ENCODE peak calls at places on chromosomes 3 and 15, in ten cellular contexts. Z is natural killer cell; M is ELR; Y is T-cell; N is HTR-8/SVneo; D is naive thymus-derived CD8-positive, alpha-beta T cell; J is AG04449; X is tibial nerve; W is NCI-H1092; A is stimulated activated CD8-positive, alpha-beta memory T cell treated with anti-CD3 and anti-CD28 coated beads, Interleukin-7, amount 100 ng/mL, for 24 hours. G is an unnamed sample.

GRCh38 chr15:68820205-68820588 is 498 bp downstream of the ANP32A start:
- DNase-seq in Z (peak), M (peak), Y (peak), N (no peak), D (peak), J (no peak), X (no peak), W (peak), A (peak), G (no peak)

GRCh38 chr15:63826513-63826912 is 7.2 kb downstream of the HERC1 start:
- DNase-seq in Z (no peak), M (peak), Y (peak), N (no peak), D (no peak), J (no peak), X (no peak), W (no peak), A (no peak), G (no peak)

GRCh38 chr3:8712045-8712870 is 21.3 kb upstream of the CAV3 start:
- DNase-seq in Z (no peak), M (peak), Y (no peak), N (no peak), D (no peak), J (no peak), X (no peak), W (no peak), A (no peak), G (no peak)

GRCh38 chr15:89751748-89752147 is 699 bp upstream of the MESP1 start:
- DNase-seq in Z (no peak), M (no peak), Y (no peak), N (no peak), D (no peak), J (no peak), X (no peak), W (no peak), A (no peak), G (peak)

GRCh38 chr3:65948833-65949573 is 89.7 kb downstream of the MAGI1 start:
- DNase-seq in Z (no peak), M (no peak), Y (no peak), N (no peak), D (no peak), J (no peak), X (no peak), W (no peak), A (no peak), G (no peak)

GRCh38 chr3:179929091-179929529 is 107.6 kb downstream of the PEX5L start:
- DNase-seq in Z (no peak), M (peak), Y (peak), N (peak), D (no peak), J (peak), X (peak), W (peak), A (peak), G (no peak)

GRCh38 chr3:47578691-47579632 is at the start of gene CSPG5:
- DNase-seq in Z (peak), M (peak), Y (no peak), N (no peak), D (peak), J (no peak), X (no peak), W (peak), A (no peak), G (no peak)

GRCh38 chr15:38972831-38973230 is 408.2 kb upstream of the RASGRP1 start:
- DNase-seq in Z (no peak), M (no peak), Y (no peak), N (no peak), D (no peak), J (no peak), X (no peak), W (no peak), A (no peak), G (no peak)

GRCh38 chr15:48794697-48795134 is 16.2 kb downstream of the CEP152 start:
- DNase-seq in Z (no peak), M (no peak), Y (no peak), N (no peak), D (no peak), J (no peak), X (no peak), W (no peak), A (no peak), G (no peak)

GRCh38 chr15:90046846-90047481 is 45.8 kb downstream of the ZNF710 start:
- DNase-seq in Z (no peak), M (no peak), Y (no peak), N (no peak), D (no peak), J (no peak), X (no peak), W (no peak), A (no peak), G (peak)

GRCh38 chr3:54087581-54088410 is 34.6 kb upstream of the CACNA2D3 start:
- DNase-seq in Z (no peak), M (no peak), Y (no peak), N (no peak), D (no peak), J (no peak), X (no peak), W (no peak), A (no peak), G (no peak)

GRCh38 chr3:108603689-108604088 is 14.2 kb downstream of the DZIP3 start:
- DNase-seq in Z (no peak), M (peak), Y (peak), N (no peak), D (peak), J (no peak), X (no peak), W (no peak), A (no peak), G (no peak)

GRCh38 chr3:145869958-145870357 is 291.0 kb downstream of the PLOD2 start:
- DNase-seq in Z (no peak), M (no peak), Y (no peak), N (no peak), D (no peak), J (no peak), X (no peak), W (no peak), A (no peak), G (no peak)

GRCh38 chr3:30633718-30634117 is 27.3 kb downstream of the TGFBR2 start:
- DNase-seq in Z (no peak), M (no peak), Y (no peak), N (no peak), D (no peak), J (no peak), X (no peak), W (no peak), A (no peak), G (no peak)

GRCh38 chr3:134312873-134313838 is 61.1 kb downstream of the AMOTL2 start:
- DNase-seq in Z (no peak), M (peak), Y (no peak), N (peak), D (no peak), J (no peak), X (peak), W (no peak), A (no peak), G (peak)

GRCh38 chr3:9623148-9623547 is 26.2 kb upstream of the MTMR14 start:
- DNase-seq in Z (no peak), M (peak), Y (no peak), N (peak), D (no peak), J (no peak), X (no peak), W (no peak), A (no peak), G (no peak)

GRCh38 chr3:13282528-13282985 is 137.6 kb downstream of the NUP210 start:
- DNase-seq in Z (no peak), M (no peak), Y (no peak), N (no peak), D (no peak), J (no peak), X (no peak), W (no peak), A (no peak), G (no peak)

GRCh38 chr15:60423540-60423939 is 25.8 kb upstream of the ANXA2 start:
- DNase-seq in Z (no peak), M (peak), Y (no peak), N (peak), D (no peak), J (peak), X (no peak), W (no peak), A (no peak), G (peak)

GRCh38 chr15:73924258-73924921 is 1.9 kb upstream of the LOXL1 start:
- DNase-seq in Z (no peak), M (peak), Y (no peak), N (peak), D (no peak), J (no peak), X (no peak), W (peak), A (no peak), G (no peak)

GRCh38 chr15:66760358-66760967 is 58.4 kb downstream of the SMAD6 start:
- DNase-seq in Z (no peak), M (no peak), Y (no peak), N (no peak), D (no peak), J (no peak), X (no peak), W (no peak), A (no peak), G (no peak)

GRCh38 chr3:67540198-67540894 is 114.1 kb downstream of the SUCLG2 start:
- DNase-seq in Z (no peak), M (no peak), Y (no peak), N (no peak), D (no peak), J (no peak), X (no peak), W (no peak), A (no peak), G (no peak)

GRCh38 chr15:84821501-84822021 is 4.4 kb downstream of the ALPK3 start:
- DNase-seq in Z (no peak), M (no peak), Y (no peak), N (no peak), D (no peak), J (no peak), X (no peak), W (no peak), A (no peak), G (no peak)

GRCh38 chr3:37229740-37230139 is 55.4 kb upstream of the LRRFIP2 start:
- DNase-seq in Z (no peak), M (no peak), Y (no peak), N (no peak), D (no peak), J (no peak), X (no peak), W (no peak), A (no peak), G (no peak)

GRCh38 chr3:197539651-197540051 is 16.1 kb downstream of the BDH1 start:
- DNase-seq in Z (no peak), M (no peak), Y (no peak), N (no peak), D (no peak), J (no peak), X (no peak), W (no peak), A (no peak), G (peak)

GRCh38 chr3:109924196-109924595 is 586.9 kb upstream of the DPPA4 start:
- DNase-seq in Z (no peak), M (no peak), Y (no peak), N (no peak), D (no peak), J (no peak), X (no peak), W (no peak), A (no peak), G (no peak)

GRCh38 chr3:22907796-22908195 is 295.3 kb upstream of the UBE2E2 start:
- DNase-seq in Z (no peak), M (no peak), Y (no peak), N (no peak), D (no peak), J (no peak), X (no peak), W (no peak), A (no peak), G (no peak)

GRCh38 chr3:46214751-46215352 is 6.7 kb upstream of the CCR1 start:
- DNase-seq in Z (no peak), M (peak), Y (no peak), N (peak), D (no peak), J (no peak), X (no peak), W (peak), A (no peak), G (no peak)

GRCh38 chr3:8080464-8080863 is 421.2 kb upstream of the LMCD1 start:
- DNase-seq in Z (no peak), M (no peak), Y (no peak), N (no peak), D (no peak), J (no peak), X (no peak), W (no peak), A (no peak), G (no peak)

GRCh38 chr3:17039579-17039978 is 154.8 kb downstream of the PLCL2 start:
- DNase-seq in Z (no peak), M (peak), Y (no peak), N (peak), D (no peak), J (peak), X (no peak), W (no peak), A (no peak), G (no peak)

GRCh38 chr15:78038585-78039247 is 38.8 kb downstream of the TBC1D2B start:
- DNase-seq in Z (no peak), M (no peak), Y (no peak), N (no peak), D (no peak), J (no peak), X (no peak), W (no peak), A (no peak), G (no peak)

GRCh38 chr3:119637679-119638525 is 22.5 kb downstream of the POPDC2 start:
- DNase-seq in Z (no peak), M (peak), Y (no peak), N (peak), D (no peak), J (peak), X (no peak), W (no peak), A (no peak), G (no peak)

GRCh38 chr3:158314426-158315357 is 204.8 kb downstream of the RSRC1 start:
- DNase-seq in Z (no peak), M (no peak), Y (no peak), N (no peak), D (no peak), J (no peak), X (no peak), W (no peak), A (no peak), G (no peak)

GRCh38 chr15:65246026-65246714 is 34.9 kb upstream of the CILP start:
- DNase-seq in Z (no peak), M (no peak), Y (no peak), N (no peak), D (no peak), J (no peak), X (no peak), W (no peak), A (no peak), G (no peak)

GRCh38 chr15:59691194-59691805 is 2.2 kb upstream of the BNIP2 start:
- DNase-seq in Z (no peak), M (peak), Y (peak), N (peak), D (peak), J (no peak), X (no peak), W (no peak), A (no peak), G (no peak)

GRCh38 chr15:26632500-26632899 is 140.4 kb downstream of the GABRB3 start:
- DNase-seq in Z (no peak), M (no peak), Y (no peak), N (no peak), D (no peak), J (no peak), X (no peak), W (no peak), A (no peak), G (no peak)

GRCh38 chr15:83108266-83109219 is 1.1 kb downstream of the TM6SF1 start:
- DNase-seq in Z (peak), M (no peak), Y (peak), N (peak), D (no peak), J (no peak), X (no peak), W (no peak), A (no peak), G (no peak)

G was measured in breast epithelium.